ENCODE peak calls at places on chromosome 2, in eight cellular contexts. H is transverse colon, X is HL-60, Y is K562, T is Panc1, U is H1, F is HCT116, W is spleen. E is an unnamed sample.

GRCh38 chr2:229375241-229375640 is 104.2 kb upstream of the PID1 start:
- DNase-seq in F (no peak), X (no peak), T (no peak), W (no peak), H (no peak), Y (no peak), U (no peak), E (no peak)

GRCh38 chr2:70300771-70301343 is 1.0 kb downstream of the FAM136A start:
- DNase-seq in T (no peak), Y (no peak), U (no peak), F (no peak), X (no peak), H (no peak), W (no peak), E (no peak)

GRCh38 chr2:206639636-206640035 is 2.7 kb upstream of the FAM237A start:
- DNase-seq in W (no peak), T (no peak), X (no peak), Y (no peak), F (no peak), H (no peak), U (no peak), E (no peak)

GRCh38 chr2:26590439-26590838 is 50.7 kb downstream of the CIB4 start:
- DNase-seq in T (no peak), H (no peak), U (no peak), F (no peak), X (no peak), W (peak; percentile 15), Y (no peak), E (no peak)

GRCh38 chr2:217040099-217040498 is 180.2 kb upstream of the TNP1 start:
- DNase-seq in U (no peak), T (no peak), Y (no peak), H (no peak), X (no peak), F (no peak), W (no peak), E (no peak)

GRCh38 chr2:58155160-58155778 is 85.9 kb downstream of the FANCL start:
- DNase-seq in F (no peak), Y (no peak), X (no peak), H (no peak), T (no peak), W (no peak), U (no peak), E (no peak)

GRCh38 chr2:236180831-236181453 is 12.8 kb upstream of the GBX2 start:
- DNase-seq in Y (peak; percentile 76), H (peak; percentile 56), T (peak; percentile 47), W (no peak), X (peak; percentile 32), U (peak; percentile 84), F (peak; percentile 42), E (peak; percentile 77)

GRCh38 chr2:156329922-156330726 is 2.4 kb downstream of the NR4A2 start:
- DNase-seq in X (no peak), T (no peak), F (no peak), U (peak; percentile 54), Y (no peak), H (no peak), W (no peak), E (no peak)

GRCh38 chr2:134218928-134219707 is 34.8 kb upstream of the MGAT5 start:
- DNase-seq in U (no peak), H (peak; percentile 45), T (no peak), F (no peak), X (peak; percentile 71), Y (no peak), W (peak; percentile 90), E (no peak)

GRCh38 chr2:26704441-26704977 is 12.0 kb downstream of the KCNK3 start:
- DNase-seq in F (no peak), X (no peak), W (no peak), H (no peak), Y (no peak), U (no peak), T (no peak), E (no peak)

GRCh38 chr2:133867131-133867530 is 298.9 kb upstream of the NCKAP5 start:
- DNase-seq in Y (no peak), F (no peak), T (no peak), X (no peak), H (no peak), U (no peak), W (no peak), E (no peak)

GRCh38 chr2:23460228-23460627 is 75.2 kb downstream of the KLHL29 start:
- DNase-seq in U (no peak), X (no peak), W (no peak), Y (no peak), H (no peak), T (peak; percentile 24), F (peak; percentile 13), E (no peak)

DNA sequence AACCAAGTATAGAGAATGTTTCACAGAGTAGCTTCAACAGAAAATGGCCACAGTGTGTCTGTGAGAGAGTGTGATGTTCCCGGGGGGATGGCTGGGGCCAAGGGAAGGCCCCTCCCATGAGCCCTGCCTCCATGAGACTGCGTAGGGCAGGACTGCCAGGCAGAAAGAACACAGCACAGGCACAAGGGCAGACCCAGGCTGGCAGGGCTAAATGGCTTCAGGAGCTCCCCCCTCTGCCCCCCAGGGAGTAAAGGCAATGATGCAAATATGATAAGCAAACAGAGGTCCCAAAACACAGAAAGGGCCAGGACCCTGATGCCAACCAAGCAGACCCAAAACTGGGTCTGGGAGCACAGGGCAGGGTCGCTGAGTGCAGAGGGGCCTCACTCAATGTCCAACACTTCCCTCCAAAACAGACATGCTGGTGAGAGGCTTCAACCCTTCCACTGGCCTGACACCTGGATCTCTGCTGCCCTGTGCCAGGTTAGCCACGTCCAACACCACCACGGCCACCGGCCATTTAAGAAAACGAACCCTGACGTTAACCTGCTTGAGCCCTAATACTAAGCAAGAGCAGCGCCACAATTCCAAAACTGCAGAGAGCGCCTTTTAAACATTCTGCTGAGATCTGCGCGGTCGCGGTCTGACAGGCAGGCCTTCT is 90.3 kb downstream of the HDAC4 start:
- DNase-seq in T (no peak), X (no peak), Y (no peak), F (no peak), H (peak; percentile 15), U (peak; percentile 37), W (peak; percentile 55), E (no peak)
- TF ChIP-seq POLR2AphosphoS5 in T (no peak), X (no peak), Y (no peak), F (no peak), H (no peak), U (no peak), W (no peak), E (no peak)

DNA sequence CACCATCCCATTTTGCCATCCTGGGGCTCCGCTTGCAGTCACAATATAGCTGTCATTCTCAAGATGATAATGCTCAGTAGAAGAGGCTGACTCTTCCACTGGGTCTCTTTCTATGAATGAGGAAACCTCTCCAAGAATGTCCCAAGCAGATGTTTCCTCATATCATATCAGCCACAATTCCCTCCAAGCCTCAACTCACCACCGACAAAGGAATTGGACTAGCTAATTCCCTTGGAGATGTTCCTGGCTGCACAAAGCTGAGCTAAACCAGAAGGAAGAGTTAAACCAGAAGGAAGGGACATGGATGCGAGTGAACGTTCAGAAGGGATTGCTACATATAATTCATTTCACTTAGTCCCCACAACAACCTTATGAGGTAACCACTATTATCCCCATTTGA is 65.0 kb upstream of the NPAS2 start:
- DNase-seq in U (no peak), W (no peak), Y (no peak), T (no peak), F (no peak), X (no peak), H (no peak), E (no peak)
- H3K27ac ChIP-seq in U (no peak overlapping the region), W (no peak overlapping the region), Y (no peak overlapping the region), T (no peak overlapping the region), F (no peak overlapping the region), X (no peak overlapping the region), H (peak overlapping the region; percentile 4), E (no peak overlapping the region)

GRCh38 chr2:14994721-14995120 is 362.2 kb downstream of the LRATD1 start:
- DNase-seq in U (no peak), Y (no peak), X (no peak), H (no peak), T (no peak), W (no peak), F (no peak), E (no peak)

GRCh38 chr2:14991723-14992122 is 359.2 kb downstream of the LRATD1 start:
- DNase-seq in U (no peak), T (no peak), W (no peak), Y (no peak), X (no peak), H (no peak), F (no peak), E (no peak)

GRCh38 chr2:14998548-14998947 is 366.0 kb downstream of the LRATD1 start:
- DNase-seq in H (no peak), F (no peak), T (no peak), U (no peak), X (no peak), W (no peak), Y (no peak), E (no peak)

GRCh38 chr2:14999114-14999661 is 366.7 kb downstream of the LRATD1 start:
- DNase-seq in F (no peak), T (no peak), X (no peak), Y (no peak), H (no peak), U (no peak), W (no peak), E (no peak)

GRCh38 chr2:14996306-14997014 is 363.9 kb downstream of the LRATD1 start:
- DNase-seq in W (no peak), Y (no peak), F (no peak), H (no peak), U (no peak), X (no peak), T (no peak), E (no peak)
- TF ChIP-seq POLR2AphosphoS5 in W (no peak), Y (no peak), F (no peak), H (no peak), U (no peak), X (no peak), T (no peak), E (no peak)

GRCh38 chr2:68248806-68249205 is 3.5 kb downstream of the PPP3R1 start:
- DNase-seq in F (no peak), H (no peak), X (peak; percentile 32), W (no peak), T (no peak), U (no peak), Y (no peak), E (no peak)

GRCh38 chr2:68251855-68252406 is 401 bp downstream of the PPP3R1 start:
- DNase-seq in X (no peak), W (peak; percentile 91), T (no peak), Y (peak; percentile 72), U (peak; percentile 57), F (no peak), H (peak; percentile 29), E (no peak)

GRCh38 chr2:68250652-68251186 is 1.6 kb downstream of the PPP3R1 start:
- DNase-seq in H (no peak), W (no peak), Y (no peak), X (no peak), F (no peak), U (no peak), T (no peak), E (no peak)

GRCh38 chr2:68251187-68251854 is 1.0 kb downstream of the PPP3R1 start:
- DNase-seq in U (peak; percentile 65), X (peak; percentile 88), T (peak; percentile 68), Y (peak; percentile 61), F (peak; percentile 51), H (peak; percentile 86), W (peak; percentile 92), E (no peak)

GRCh38 chr2:68250196-68250595 is 2.1 kb downstream of the PPP3R1 start:
- DNase-seq in W (no peak), X (peak; percentile 31), U (no peak), T (no peak), Y (no peak), F (no peak), H (no peak), E (no peak)
- H3K27ac ChIP-seq in W (peak overlapping the region; percentile 98), X (peak overlapping the region; percentile 97), U (no peak overlapping the region), T (peak overlapping the region; percentile 82), Y (peak overlapping the region; percentile 97), F (no peak overlapping the region), H (peak overlapping the region; percentile 98), E (no peak overlapping the region)

E was measured in SK-N-MC.